ENCODE peak calls at places on chromosomes 12 and 14, in six cellular contexts. M is left ventricle myocardium inferior, R is hepatocyte, U is epithelial cell of prostate, H is cardiac muscle cell, Z is pancreas. B is an unnamed sample.

GRCh38 chr12:108985750-108986149 is 35.1 kb downstream of the SVOP start:
- DNase-seq in M (no peak), R (no peak), U (no peak), H (no peak), Z (no peak), B (no peak)

GRCh38 chr12:50715174-50715573 is 48.7 kb upstream of the ATF1 start:
- DNase-seq in M (no peak), R (no peak), U (no peak), H (no peak), Z (no peak), B (no peak)

GRCh38 chr12:128830505-128830893 is 6.7 kb upstream of the SLC15A4 start:
- DNase-seq in M (no peak), R (no peak), U (no peak), H (no peak), Z (no peak), B (no peak)

GRCh38 chr12:113449839-113450238 is 21.8 kb downstream of the LHX5 start:
- DNase-seq in M (no peak), R (no peak), U (no peak), H (no peak), Z (no peak), B (no peak)

GRCh38 chr12:10190558-10191388 is 11.9 kb downstream of the TMEM52B start:
- DNase-seq in M (peak), R (peak), U (no peak), H (peak), Z (peak), B (no peak)

GRCh38 chr12:20369164-20370000 is 1.0 kb downstream of the PDE3A start:
- DNase-seq in M (peak), R (peak), U (no peak), H (peak), Z (peak), B (peak)

GRCh38 chr12:89863968-89864367 is 155.3 kb upstream of the ATP2B1 start:
- DNase-seq in M (no peak), R (no peak), U (no peak), H (no peak), Z (no peak), B (no peak)

GRCh38 chr12:52211716-52212585 is 20.1 kb upstream of the KRT80 start:
- DNase-seq in M (peak), R (no peak), U (no peak), H (no peak), Z (no peak), B (peak)

GRCh38 chr14:24353551-24354529 is 14.0 kb upstream of the RIPK3 start:
- DNase-seq in M (no peak), R (peak), U (no peak), H (peak), Z (no peak), B (no peak)

GRCh38 chr12:25056011-25056410 is 107.1 kb upstream of the BCAT1 start:
- DNase-seq in M (no peak), R (no peak), U (peak), H (no peak), Z (peak), B (no peak)

GRCh38 chr12:64273527-64274403 is 51.7 kb upstream of the KICS2 start:
- DNase-seq in M (no peak), R (peak), U (no peak), H (peak), Z (no peak), B (no peak)

GRCh38 chr12:38386238-38386985 is 69.8 kb downstream of the ALG10B start:
- DNase-seq in M (no peak), R (no peak), U (peak), H (no peak), Z (no peak), B (no peak)

GRCh38 chr12:57868211-57868610 is 21.7 kb upstream of the CTDSP2 start:
- DNase-seq in M (no peak), R (peak), U (no peak), H (peak), Z (no peak), B (no peak)

GRCh38 chr14:96629082-96629481 is 126.9 kb downstream of the PAPOLA start:
- DNase-seq in M (no peak), R (no peak), U (no peak), H (no peak), Z (no peak), B (peak)

GRCh38 chr12:18361431-18361830 is 100.1 kb downstream of the PIK3C2G start:
- DNase-seq in M (no peak), R (no peak), U (no peak), H (no peak), Z (no peak), B (no peak)

GRCh38 chr12:22101749-22102243 is 55.8 kb downstream of the CMAS start:
- DNase-seq in M (no peak), R (no peak), U (peak), H (peak), Z (no peak), B (no peak)

GRCh38 chr12:643478-644292 is 19.6 kb downstream of the NINJ2 start:
- DNase-seq in M (peak), R (no peak), U (no peak), H (peak), Z (no peak), B (no peak)

GRCh38 chr12:116736962-116737773 is 701 bp downstream of the SPRING1 start:
- DNase-seq in M (no peak), R (peak), U (no peak), H (no peak), Z (no peak), B (no peak)

GRCh38 chr14:78043349-78043748 is 126.8 kb upstream of the NRXN3 start:
- DNase-seq in M (no peak), R (no peak), U (no peak), H (no peak), Z (no peak), B (no peak)

GRCh38 chr14:23071975-23072539 is 14.7 kb upstream of the CDH24 start:
- DNase-seq in M (no peak), R (peak), U (no peak), H (no peak), Z (no peak), B (peak)

GRCh38 chr12:92175961-92176360 is 30.3 kb upstream of the BTG1 start:
- DNase-seq in M (no peak), R (no peak), U (no peak), H (no peak), Z (no peak), B (no peak)

GRCh38 chr14:24368562-24369252 is 723 bp downstream of the NFATC4 start:
- DNase-seq in M (peak), R (peak), U (no peak), H (peak), Z (peak), B (peak)

GRCh38 chr14:87935081-87935828 is 57.7 kb downstream of the GALC start:
- DNase-seq in M (no peak), R (no peak), U (no peak), H (no peak), Z (no peak), B (no peak)

GRCh38 chr14:59455411-59455810 is 9.8 kb downstream of the GPR135 start:
- DNase-seq in M (no peak), R (no peak), U (no peak), H (peak), Z (no peak), B (no peak)

GRCh38 chr12:107767466-107767865 is 6.5 kb upstream of the PRDM4 start:
- DNase-seq in M (no peak), R (no peak), U (no peak), H (no peak), Z (no peak), B (no peak)

GRCh38 chr14:34201909-34202622 is 251.2 kb upstream of the EGLN3 start:
- DNase-seq in M (no peak), R (no peak), U (no peak), H (no peak), Z (no peak), B (no peak)

GRCh38 chr14:75979071-75979571 is 2.7 kb downstream of the TGFB3 start:
- DNase-seq in M (no peak), R (peak), U (no peak), H (peak), Z (no peak), B (peak)

GRCh38 chr12:47705571-47706425 is at the start of gene RPAP3:
- DNase-seq in M (peak), R (peak), U (peak), H (peak), Z (peak), B (peak)

GRCh38 chr14:96519970-96520369 is 17.8 kb downstream of the PAPOLA start:
- DNase-seq in M (no peak), R (no peak), U (no peak), H (no peak), Z (no peak), B (no peak)

GRCh38 chr12:88388566-88389269 is 191.6 kb downstream of the KITLG start:
- DNase-seq in M (no peak), R (no peak), U (no peak), H (peak), Z (no peak), B (no peak)

GRCh38 chr12:28457785-28458184 is 267.5 kb downstream of the CCDC91 start:
- DNase-seq in M (no peak), R (no peak), U (no peak), H (no peak), Z (no peak), B (no peak)

GRCh38 chr14:85088231-85088630 is 441.7 kb upstream of the FLRT2 start:
- DNase-seq in M (no peak), R (no peak), U (peak), H (peak), Z (no peak), B (no peak)

GRCh38 chr14:85090681-85091080 is 439.3 kb upstream of the FLRT2 start:
- DNase-seq in M (no peak), R (no peak), U (no peak), H (no peak), Z (no peak), B (no peak)

DNA sequence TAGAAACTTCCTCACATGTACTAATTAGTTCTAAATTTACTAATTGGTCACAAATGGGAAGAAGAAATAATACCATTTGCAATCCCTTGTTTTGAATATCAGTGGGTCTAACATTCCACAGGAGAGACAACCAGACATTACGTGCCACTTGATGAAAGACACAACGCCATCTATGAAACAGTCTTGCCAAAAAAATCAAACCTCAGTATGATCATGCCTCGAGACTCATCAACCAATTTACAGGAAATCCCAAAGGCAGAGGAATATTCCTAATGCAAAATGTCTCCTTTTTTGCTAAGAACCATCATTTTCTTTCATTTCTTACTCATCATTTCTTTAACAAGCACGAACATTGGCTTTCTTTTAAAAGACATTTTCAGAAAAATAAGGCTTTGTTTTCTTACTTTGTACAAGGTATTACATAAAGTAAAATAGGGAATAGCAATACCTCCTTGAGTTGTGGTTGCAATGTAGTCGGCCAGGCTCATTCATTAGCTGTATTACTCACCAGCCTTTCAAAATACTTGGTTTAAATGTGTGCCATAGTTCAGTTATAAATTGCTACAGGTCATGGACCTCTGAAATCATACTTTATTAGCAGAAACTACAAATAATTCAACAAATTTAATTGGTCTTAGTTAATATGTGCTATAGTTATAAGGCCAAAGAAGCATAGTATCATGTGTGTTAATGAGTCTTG is 436.2 kb upstream of the FLRT2 start:
- DNase-seq in M (no peak), R (no peak), U (no peak), H (peak), Z (no peak), B (no peak)
- H3K27ac ChIP-seq in M (no peak), R (no peak), U (no peak), H (no peak), Z (no peak), B (no peak)

GRCh38 chr12:122093098-122093883 is 14.7 kb downstream of the MLXIP start:
- DNase-seq in M (no peak), R (no peak), U (no peak), H (no peak), Z (no peak), B (no peak)
- H3K27ac ChIP-seq in M (peak), R (peak), U (peak), H (no peak), Z (no peak), B (no peak)

GRCh38 chr12:79886917-79887519 is 47.9 kb downstream of the PPP1R12A start:
- DNase-seq in M (no peak), R (peak), U (peak), H (peak), Z (no peak), B (no peak)
- H3K27ac ChIP-seq in M (no peak), R (no peak), U (no peak), H (no peak), Z (no peak), B (no peak)

GRCh38 chr14:93212432-93212831 is 5.4 kb downstream of the UBR7 start:
- DNase-seq in M (no peak), R (no peak), U (no peak), H (no peak), Z (no peak), B (no peak)

GRCh38 chr14:93206793-93207467 is at the start of the genes GON7 and UBR7:
- DNase-seq in M (peak), R (peak), U (peak), H (peak), Z (peak), B (peak)

GRCh38 chr14:93207468-93208308 is 632 bp downstream of the UBR7 start:
- DNase-seq in M (peak), R (peak), U (no peak), H (peak), Z (peak), B (no peak)
- H3K27ac ChIP-seq in M (peak), R (peak), U (peak), H (peak), Z (peak), B (peak)

GRCh38 chr12:96743606-96744005 is 163.5 kb upstream of the NEDD1 start:
- DNase-seq in M (no peak), R (no peak), U (no peak), H (peak), Z (no peak), B (no peak)
- H3K27ac ChIP-seq in M (no peak), R (no peak), U (no peak), H (no peak), Z (no peak), B (no peak)

DNA sequence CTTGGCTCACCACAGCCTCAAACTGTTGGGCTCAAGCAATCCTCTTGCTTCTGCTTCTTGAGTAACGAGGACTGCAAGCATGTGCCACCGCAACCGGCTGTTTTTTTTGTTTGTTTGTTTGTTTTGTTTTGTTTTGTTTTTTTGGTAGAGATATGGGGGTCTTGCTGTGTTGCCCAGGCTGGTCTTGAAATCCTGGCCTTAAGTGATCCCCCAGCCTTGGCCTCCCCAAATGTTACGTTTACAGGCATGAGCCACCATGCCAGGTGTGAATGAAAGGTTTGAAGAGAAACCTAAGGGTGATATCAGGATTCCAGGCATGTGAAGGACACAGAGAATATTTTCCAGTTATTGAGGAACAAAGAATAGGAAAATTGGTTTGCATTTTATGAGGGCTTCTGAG is 45.0 kb downstream of the ANO6 start:
- DNase-seq in M (no peak), R (no peak), U (no peak), H (no peak), Z (no peak), B (no peak)
- H3K27ac ChIP-seq in M (peak), R (peak), U (no peak), H (no peak), Z (no peak), B (no peak)

GRCh38 chr12:15751741-15752140 is 37.4 kb downstream of the EPS8 start:
- DNase-seq in M (no peak), R (no peak), U (no peak), H (peak), Z (no peak), B (no peak)
- H3K27ac ChIP-seq in M (no peak), R (no peak), U (no peak), H (no peak), Z (no peak), B (no peak)

DNA sequence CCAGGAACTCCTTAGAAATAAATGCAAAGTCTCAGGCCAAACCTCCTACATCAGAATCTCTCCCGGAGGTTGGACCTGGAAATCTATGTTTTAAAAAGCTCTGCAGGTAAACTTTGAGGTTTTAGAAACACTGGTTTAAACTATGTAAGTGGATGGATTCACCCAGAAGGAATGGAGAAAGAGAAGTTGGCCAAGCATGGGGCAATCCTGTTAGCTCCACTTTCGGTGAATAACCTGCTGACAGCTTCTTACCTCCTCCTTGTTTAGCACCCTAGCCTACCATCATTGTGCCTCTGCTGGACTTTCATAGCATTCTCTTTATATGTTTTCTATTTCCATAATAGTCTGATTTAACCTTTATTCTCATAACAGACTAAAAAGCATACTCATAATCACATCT is 3.0 kb upstream of the ARHGDIB start:
- DNase-seq in M (no peak), R (no peak), U (no peak), H (no peak), Z (no peak), B (no peak)
- H3K27ac ChIP-seq in M (no peak), R (no peak), U (no peak), H (no peak), Z (no peak), B (no peak)

DNA sequence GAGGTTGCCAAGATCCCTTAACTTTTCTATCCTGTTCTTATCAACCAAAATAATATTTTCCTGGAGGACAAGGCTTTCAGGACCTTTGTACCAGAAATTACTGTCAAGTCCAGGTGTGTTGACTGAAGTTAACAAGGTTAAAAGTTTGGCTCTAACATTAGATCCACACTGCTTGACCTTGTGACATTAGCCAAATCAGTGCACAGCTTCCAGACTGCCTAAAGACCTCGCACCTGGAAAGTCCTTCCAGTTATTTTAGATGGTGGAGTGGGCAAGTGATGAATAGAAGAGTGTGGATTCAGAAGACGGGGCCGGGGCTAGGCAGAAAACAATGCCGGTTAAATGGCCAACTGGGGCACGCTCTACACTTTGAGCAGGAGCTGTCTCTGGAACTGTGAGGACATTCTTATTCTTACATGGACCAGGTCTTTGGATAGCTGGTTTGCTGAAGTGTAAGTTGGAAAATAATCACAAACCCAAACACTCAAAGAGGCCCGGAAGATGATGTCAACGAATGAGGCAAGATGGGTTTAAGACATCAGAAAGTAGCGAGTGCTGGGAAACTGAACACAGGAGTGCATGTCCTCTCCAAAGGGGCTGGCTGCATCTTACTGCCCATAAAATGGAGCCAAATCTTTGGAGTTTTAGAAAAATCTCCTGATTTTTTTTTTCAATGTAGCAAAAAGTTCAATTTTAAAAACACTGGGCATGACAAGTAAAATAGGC is 56.3 kb downstream of the NIN start:
- DNase-seq in M (no peak), R (no peak), U (no peak), H (peak), Z (peak), B (no peak)
- H3K27ac ChIP-seq in M (peak), R (peak), U (peak), H (no peak), Z (no peak), B (no peak)

B was measured in ovary.